ENCODE peak calls at places on chromosomes 2 and 18, in eight cellular contexts. D is H1, C is SK-N-SH, H is WTC11, I is K562, M is HCT116, G is HepG2, P is A549. W is an unnamed sample.

GRCh38 chr2:27115485-27115884 is 3.4 kb downstream of the CGREF1 start:
- DNase-seq in C (no peak), G (no peak), D (no peak), H (no peak), M (no peak), P (no peak), I (no peak), W (no peak)

GRCh38 chr18:67509711-67510110 is 6.8 kb downstream of the DSEL start:
- DNase-seq in I (no peak), H (no peak), P (no peak), G (no peak), C (peak; percentile 65), D (no peak), M (no peak), W (no peak)

GRCh38 chr2:168180483-168180882 is 66.9 kb downstream of the STK39 start:
- DNase-seq in H (no peak), C (no peak), P (no peak), I (no peak), G (peak; percentile 85), D (no peak), M (no peak), W (no peak)

GRCh38 chr2:62794791-62795190 is 89.3 kb downstream of the EHBP1 start:
- DNase-seq in H (no peak), P (peak; percentile 38), I (no peak), D (no peak), G (peak; percentile 74), C (no peak), M (no peak), W (no peak)

GRCh38 chr2:43462866-43463641 is 132.8 kb downstream of the THADA start:
- DNase-seq in H (no peak), M (no peak), C (no peak), G (peak; percentile 97), D (no peak), P (peak; percentile 41), I (no peak), W (no peak)

GRCh38 chr2:109142416-109143210 is 13.6 kb downstream of the SH3RF3 start:
- DNase-seq in H (no peak), C (no peak), D (no peak), P (no peak), I (no peak), G (no peak), M (no peak), W (no peak)

GRCh38 chr2:8849322-8849721 is 11.9 kb upstream of the KIDINS220 start:
- DNase-seq in P (no peak), D (no peak), C (no peak), I (no peak), M (no peak), G (no peak), H (no peak), W (no peak)

GRCh38 chr18:51569153-51569552 is 371.7 kb upstream of the MEX3C start:
- DNase-seq in D (no peak), I (no peak), H (no peak), M (no peak), G (no peak), C (no peak), P (no peak), W (no peak)

GRCh38 chr2:106859498-106859897 is 26.5 kb downstream of the ST6GAL2 start:
- DNase-seq in C (no peak), I (no peak), M (no peak), G (no peak), P (no peak), D (no peak), H (no peak), W (no peak)

GRCh38 chr2:230537531-230537976 is 121.6 kb downstream of the SP100 start:
- DNase-seq in H (no peak), I (no peak), G (no peak), C (no peak), D (no peak), P (no peak), M (no peak), W (no peak)

GRCh38 chr2:136510244-136510643 is 255.1 kb upstream of the THSD7B start:
- DNase-seq in G (no peak), H (peak; percentile 43), M (no peak), D (no peak), P (no peak), I (no peak), C (no peak), W (no peak)

GRCh38 chr2:944693-945092 is 6.0 kb upstream of the SNTG2 start:
- DNase-seq in H (no peak), I (no peak), D (no peak), M (no peak), C (no peak), G (no peak), P (no peak), W (no peak)

GRCh38 chr2:150120271-150120950 is 367.1 kb downstream of the RND3 start:
- DNase-seq in M (no peak), P (no peak), I (no peak), G (no peak), C (no peak), D (no peak), H (no peak), W (no peak)

GRCh38 chr2:166090900-166091299 is 36.9 kb downstream of the SCN1A start:
- DNase-seq in P (no peak), H (no peak), D (no peak), M (no peak), C (no peak), I (no peak), G (no peak), W (peak; percentile 28)

GRCh38 chr2:31147645-31148044 is 9.4 kb upstream of the GALNT14 start:
- DNase-seq in M (no peak), G (no peak), I (no peak), C (no peak), H (no peak), D (no peak), P (no peak), W (no peak)

GRCh38 chr2:214856116-214856515 is 46.6 kb upstream of the BARD1 start:
- DNase-seq in P (peak; percentile 8), H (no peak), C (no peak), D (no peak), I (no peak), G (no peak), M (no peak), W (no peak)

GRCh38 chr18:13612111-13612997 is 114.0 kb downstream of the FAM210A start:
- DNase-seq in C (peak; percentile 67), G (no peak), P (no peak), D (no peak), H (no peak), I (no peak), M (no peak), W (peak; percentile 61)

GRCh38 chr2:195769975-195770374 is 112.9 kb downstream of the SLC39A10 start:
- DNase-seq in D (no peak), M (no peak), H (no peak), C (no peak), P (no peak), G (no peak), I (no peak), W (peak; percentile 8)

GRCh38 chr2:143347303-143347702 is 218.1 kb downstream of the ARHGAP15 start:
- DNase-seq in G (no peak), H (no peak), M (no peak), I (no peak), D (no peak), P (no peak), C (peak; percentile 14), W (no peak)

GRCh38 chr2:204452464-204453023 is 92.7 kb upstream of the PARD3B start:
- DNase-seq in G (peak; percentile 74), I (peak; percentile 15), P (peak; percentile 87), M (peak; percentile 23), D (no peak), H (no peak), C (no peak), W (no peak)

GRCh38 chr2:64679673-64680425 is 26.1 kb upstream of the SERTAD2 start:
- DNase-seq in D (no peak), C (peak; percentile 56), H (no peak), I (no peak), M (no peak), G (no peak), P (no peak), W (no peak)

DNA sequence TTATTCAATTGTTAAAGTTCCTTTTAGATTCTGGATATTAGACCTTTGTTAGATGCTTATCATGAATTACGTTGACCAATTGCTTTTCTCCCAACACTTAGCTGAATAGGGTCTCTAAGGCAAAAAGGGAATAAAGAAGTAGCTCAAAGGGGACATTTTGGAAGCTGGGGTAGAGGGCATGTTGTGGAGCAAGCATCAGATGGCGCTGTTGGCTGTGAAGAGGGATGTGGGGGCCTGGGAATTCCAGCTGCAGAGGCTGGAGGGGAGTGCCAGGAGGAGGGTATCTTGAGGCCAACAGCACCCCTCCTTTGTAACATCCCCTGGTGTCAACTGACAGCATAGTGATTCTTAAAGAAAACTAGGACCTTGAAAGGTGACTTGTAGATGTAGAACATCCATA is 198.2 kb downstream of the ADCYAP1 start:
- DNase-seq in G (no peak), H (peak; percentile 22), M (no peak), D (no peak), P (no peak), C (no peak), I (no peak), W (no peak)
- TF ChIP-seq MAX in G (no peak), H (no peak), M (no peak), D (no peak), P (no peak), C (no peak), I (no peak), W (no peak)

GRCh38 chr2:134375935-134376334 is 122.1 kb downstream of the MGAT5 start:
- DNase-seq in G (peak; percentile 75), P (peak; percentile 23), C (peak; percentile 23), M (no peak), I (no peak), H (peak; percentile 13), D (no peak), W (no peak)
- TF ChIP-seq MAX in G (no peak), P (no peak), C (no peak), M (no peak), I (no peak), H (no peak), D (no peak), W (no peak)

DNA sequence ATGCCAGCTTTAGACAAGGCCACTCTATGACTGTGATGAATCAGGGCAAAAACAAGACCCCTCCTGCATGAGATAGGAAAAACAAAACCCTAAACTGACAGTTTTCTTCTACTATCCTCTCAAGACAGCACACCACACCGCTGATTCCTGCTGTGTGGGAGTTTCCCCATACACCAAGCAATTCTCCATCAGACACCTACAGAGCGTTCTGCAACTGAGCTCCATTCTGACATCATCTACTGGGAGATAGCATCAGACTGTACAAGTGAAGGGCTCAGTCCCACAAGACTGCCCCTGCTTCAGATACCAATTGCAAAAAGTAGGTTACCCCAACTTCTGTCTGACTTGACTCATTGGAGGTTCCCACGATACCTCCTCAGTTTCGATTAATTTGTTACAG is 130.6 kb downstream of the TSN start:
- DNase-seq in M (no peak), G (no peak), I (no peak), D (no peak), P (no peak), C (no peak), H (no peak), W (no peak)
- TF ChIP-seq MAX in M (no peak), G (no peak), I (no peak), D (no peak), P (no peak), C (no peak), H (no peak), W (no peak)

GRCh38 chr2:234003972-234004617 is 46.4 kb upstream of the SPP2 start:
- DNase-seq in M (peak; percentile 77), D (no peak), P (peak; percentile 79), G (no peak), C (no peak), H (no peak), I (no peak), W (peak; percentile 90)
- TF ChIP-seq MAX in M (peak; percentile 36), D (no peak), P (no peak), G (no peak), C (peak; percentile 82), H (no peak), I (no peak), W (no peak)

W was measured in NB4.